ENCODE peak calls at places on chromosome 21, in nine cellular contexts. Z, V, O, X, R, Y, C, A and G are unnamed samples.

GRCh38 chr21:22438428-22439086 is 1440.3 kb downstream of the NCAM2 start:
- DNase-seq in Z (no peak), V (no peak), O (no peak), X (no peak), R (no peak), Y (no peak), C (no peak), A (no peak), G (no peak)

GRCh38 chr21:32348604-32349332 is 44.0 kb downstream of the URB1 start:
- DNase-seq in Z (no peak), V (no peak), O (no peak), X (no peak), R (no peak), Y (no peak), C (peak; percentile 45), A (no peak), G (no peak)

GRCh38 chr21:28521932-28522826 is 470.5 kb downstream of the LTN1 start:
- DNase-seq in Z (peak; percentile 63), V (no peak), O (peak; percentile 60), X (peak; percentile 9), R (peak; percentile 72), Y (no peak), C (peak; percentile 68), A (no peak), G (no peak)

GRCh38 chr21:45325206-45326168 is 37.8 kb upstream of the POFUT2 start:
- DNase-seq in Z (peak; percentile 53), V (no peak), O (no peak), X (no peak), R (no peak), Y (no peak), C (no peak), A (no peak), G (peak; percentile 54)

GRCh38 chr21:45542667-45543370 is 579 bp upstream of the SLC19A1 start:
- DNase-seq in Z (peak; percentile 62), V (no peak), O (no peak), X (peak; percentile 20), R (no peak), Y (peak; percentile 20), C (peak; percentile 57), A (no peak), G (peak; percentile 27)

GRCh38 chr21:14116080-14116481 is 94.7 kb downstream of the LIPI start:
- DNase-seq in Z (no peak), V (no peak), O (no peak), X (no peak), R (no peak), Y (no peak), C (no peak), A (peak; percentile 41), G (peak; percentile 46)

GRCh38 chr21:45324430-45325205 is 36.9 kb upstream of the POFUT2 start:
- DNase-seq in Z (peak; percentile 79), V (no peak), O (no peak), X (no peak), R (no peak), Y (no peak), C (no peak), A (no peak), G (no peak)

GRCh38 chr21:33230518-33231324 is 983 bp downstream of the IFNAR2 start:
- DNase-seq in Z (peak; percentile 86), V (peak; percentile 65), O (peak; percentile 58), X (peak; percentile 46), R (peak; percentile 48), Y (peak; percentile 72), C (peak; percentile 50), A (peak; percentile 75), G (peak; percentile 81)

GRCh38 chr21:25750085-25750484 is 15.3 kb downstream of the GABPA start:
- DNase-seq in Z (no peak), V (peak; percentile 5), O (no peak), X (peak; percentile 52), R (no peak), Y (no peak), C (no peak), A (no peak), G (no peak)

GRCh38 chr21:44199448-44199847 is 41.3 kb downstream of the ICOSLG start:
- DNase-seq in Z (peak; percentile 61), V (no peak), O (no peak), X (peak; percentile 1), R (no peak), Y (no peak), C (no peak), A (peak; percentile 5), G (no peak)

GRCh38 chr21:29621525-29621924 is 318.3 kb downstream of the GRIK1 start:
- DNase-seq in Z (no peak), V (no peak), O (no peak), X (no peak), R (no peak), Y (no peak), C (no peak), A (no peak), G (no peak)

GRCh38 chr21:28193189-28193588 is 799.5 kb downstream of the LTN1 start:
- DNase-seq in Z (no peak), V (no peak), O (no peak), X (no peak), R (no peak), Y (no peak), C (no peak), A (no peak), G (no peak)

GRCh38 chr21:26070822-26071425 is 99.6 kb downstream of the APP start:
- DNase-seq in Z (no peak), V (peak; percentile 3), O (peak; percentile 71), X (peak; percentile 42), R (peak; percentile 43), Y (no peak), C (peak; percentile 66), A (no peak), G (peak; percentile 4)

GRCh38 chr21:36428789-36429671 is 43.8 kb downstream of the CHAF1B start:
- DNase-seq in Z (no peak), V (peak; percentile 41), O (no peak), X (no peak), R (no peak), Y (no peak), C (no peak), A (no peak), G (no peak)

GRCh38 chr21:45607021-45607921 is 36.3 kb upstream of the PCBP3 start:
- DNase-seq in Z (peak; percentile 20), V (no peak), O (peak; percentile 20), X (peak; percentile 47), R (no peak), Y (no peak), C (peak; percentile 14), A (no peak), G (no peak)

GRCh38 chr21:17585875-17586450 is 26.7 kb downstream of the BTG3 start:
- DNase-seq in Z (no peak), V (no peak), O (peak; percentile 74), X (peak; percentile 9), R (peak; percentile 25), Y (no peak), C (no peak), A (peak; percentile 23), G (no peak)

GRCh38 chr21:38806153-38806941 is 618 bp downstream of the ETS2 start:
- DNase-seq in Z (peak; percentile 68), V (peak; percentile 70), O (no peak), X (peak; percentile 64), R (no peak), Y (peak; percentile 44), C (no peak), A (peak; percentile 59), G (peak; percentile 50)
- TF ChIP-seq CTCF in Z (peak; percentile 52), V (no peak), O (peak; percentile 21), X (peak; percentile 16), R (no peak), Y (no peak), C (peak; percentile 10), A (no peak), G (no peak)

GRCh38 chr21:34625194-34625593 is 10.3 kb upstream of the RCAN1 start:
- DNase-seq in Z (no peak), V (no peak), O (no peak), X (no peak), R (no peak), Y (peak; percentile 29), C (no peak), A (no peak), G (no peak)

GRCh38 chr21:34626131-34626530 is 11.2 kb upstream of the RCAN1 start:
- DNase-seq in Z (peak; percentile 16), V (no peak), O (no peak), X (no peak), R (no peak), Y (no peak), C (peak; percentile 5), A (no peak), G (no peak)

GRCh38 chr21:34635307-34635706 is 20.4 kb upstream of the RCAN1 start:
- DNase-seq in Z (peak; percentile 77), V (no peak), O (no peak), X (peak; percentile 35), R (no peak), Y (no peak), C (no peak), A (no peak), G (no peak)

GRCh38 chr21:34632498-34632897 is 17.6 kb upstream of the RCAN1 start:
- DNase-seq in Z (no peak), V (no peak), O (no peak), X (no peak), R (no peak), Y (no peak), C (peak; percentile 2), A (no peak), G (no peak)

GRCh38 chr21:34630536-34631143 is 15.7 kb upstream of the RCAN1 start:
- DNase-seq in Z (peak; percentile 55), V (peak; percentile 25), O (peak; percentile 71), X (peak; percentile 33), R (peak; percentile 34), Y (no peak), C (no peak), A (peak; percentile 69), G (no peak)
- TF ChIP-seq CTCF in Z (peak; percentile 92), V (peak; percentile 78), O (peak; percentile 77), X (peak; percentile 93), R (peak; percentile 69), Y (peak; percentile 80), C (peak; percentile 86), A (peak; percentile 53), G (peak; percentile 77)

GRCh38 chr21:37496972-37497371 is 130.4 kb downstream of the DYRK1A start:
- DNase-seq in Z (no peak), V (no peak), O (peak; percentile 15), X (peak; percentile 30), R (no peak), Y (no peak), C (no peak), A (no peak), G (no peak)
- TF ChIP-seq CTCF in Z (peak; percentile 70), V (no peak), O (peak; percentile 15), X (peak; percentile 45), R (peak; percentile 6), Y (peak; percentile 32), C (peak; percentile 2), A (no peak), G (peak; percentile 9)

DNA sequence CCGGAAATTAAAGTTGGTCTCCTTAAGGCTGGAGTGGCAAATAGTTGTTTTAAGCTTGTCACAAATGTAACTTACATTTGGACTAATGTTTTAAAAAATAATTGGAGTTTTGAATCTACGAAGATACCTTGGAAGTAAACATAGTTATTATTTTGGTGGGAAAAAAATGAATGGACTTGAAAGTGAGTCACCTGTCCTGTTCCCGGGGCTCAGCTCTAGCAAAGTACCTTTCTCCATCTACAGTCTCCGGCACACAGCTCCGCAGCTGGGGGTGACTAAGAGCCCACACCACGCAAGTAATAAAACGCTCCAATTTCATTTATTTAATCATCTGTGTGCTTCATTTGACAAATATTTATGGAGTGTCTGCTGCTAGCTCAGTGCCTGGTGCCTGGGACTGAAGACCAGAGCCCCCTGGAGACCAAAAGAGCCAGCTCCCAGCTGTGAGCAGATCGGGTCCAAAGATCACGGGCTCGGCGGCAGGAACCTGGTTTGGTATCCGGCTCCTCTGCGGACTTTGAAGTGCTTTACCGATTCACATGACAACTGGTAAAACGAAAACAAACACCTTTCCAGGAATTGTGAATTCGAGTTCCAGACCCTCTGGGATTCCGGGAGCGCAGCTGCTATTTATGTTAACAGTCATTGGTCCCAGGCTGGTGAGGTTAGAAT is 1.7 kb upstream of the RIPK4 start:
- DNase-seq in Z (peak; percentile 89), V (peak; percentile 60), O (peak; percentile 51), X (peak; percentile 36), R (peak; percentile 81), Y (no peak), C (no peak), A (peak; percentile 35), G (no peak)
- TF ChIP-seq CTCF in Z (peak; percentile 69), V (peak; percentile 14), O (peak; percentile 50), X (no peak), R (peak; percentile 65), Y (no peak), C (no peak), A (no peak), G (peak; percentile 32)